ENCODE peak calls at places on chromosomes 16 and 17, in five cellular contexts. One of them, this sample, is unnamed.

GRCh38 chr17:9818760-9819159 is 3.1 kb downstream of the GSG1L2 start:
- DNase-seq in EH: no peak
- DNase-seq in mucosa of descending colon: no peak
- DNase-seq in left ventricle myocardium superior: no peak
- DNase-seq in NB4: no peak
- DNase-seq in this sample: no peak

GRCh38 chr17:17515921-17516295 is 19.7 kb upstream of the RASD1 start:
- DNase-seq in EH: peak
- DNase-seq in mucosa of descending colon: no peak
- DNase-seq in left ventricle myocardium superior: no peak
- DNase-seq in NB4: peak
- DNase-seq in this sample: no peak

GRCh38 chr17:29615492-29616299 is 7.0 kb downstream of the CORO6 start:
- DNase-seq in EH: peak
- DNase-seq in mucosa of descending colon: peak
- DNase-seq in left ventricle myocardium superior: peak
- DNase-seq in NB4: peak
- DNase-seq in this sample: peak

GRCh38 chr17:15479697-15480096 is 12.3 kb upstream of the CDRT4 start:
- DNase-seq in EH: peak
- DNase-seq in mucosa of descending colon: no peak
- DNase-seq in left ventricle myocardium superior: no peak
- DNase-seq in NB4: no peak
- DNase-seq in this sample: no peak

GRCh38 chr16:1439058-1439698 is 5.2 kb downstream of the CCDC154 start:
- DNase-seq in EH: no peak
- DNase-seq in mucosa of descending colon: no peak
- DNase-seq in left ventricle myocardium superior: no peak
- DNase-seq in NB4: no peak
- DNase-seq in this sample: no peak

GRCh38 chr17:8322078-8322477 is 12.0 kb downstream of the ARHGEF15 start:
- DNase-seq in EH: no peak
- DNase-seq in mucosa of descending colon: no peak
- DNase-seq in left ventricle myocardium superior: no peak
- DNase-seq in NB4: no peak
- DNase-seq in this sample: no peak

GRCh38 chr17:62974788-62975586 is 9.0 kb downstream of the TANC2 start:
- DNase-seq in EH: peak
- DNase-seq in mucosa of descending colon: no peak
- DNase-seq in left ventricle myocardium superior: no peak
- DNase-seq in NB4: no peak
- DNase-seq in this sample: no peak

GRCh38 chr16:79703066-79703465 is 102.5 kb upstream of the MAF start:
- DNase-seq in EH: peak
- DNase-seq in mucosa of descending colon: no peak
- DNase-seq in left ventricle myocardium superior: no peak
- DNase-seq in NB4: no peak
- DNase-seq in this sample: no peak

GRCh38 chr17:19260958-19261357 is 23.8 kb downstream of the EPN2 start:
- DNase-seq in EH: no peak
- DNase-seq in mucosa of descending colon: no peak
- DNase-seq in left ventricle myocardium superior: peak
- DNase-seq in NB4: peak
- DNase-seq in this sample: no peak

GRCh38 chr16:85750827-85751641 is at the start of gene C16orf74:
- DNase-seq in EH: peak
- DNase-seq in mucosa of descending colon: peak
- DNase-seq in left ventricle myocardium superior: peak
- DNase-seq in NB4: peak
- DNase-seq in this sample: peak

GRCh38 chr16:85029413-85029794 is 1.8 kb downstream of the KIAA0513 start:
- DNase-seq in EH: peak
- DNase-seq in mucosa of descending colon: no peak
- DNase-seq in left ventricle myocardium superior: no peak
- DNase-seq in NB4: peak
- DNase-seq in this sample: no peak

GRCh38 chr17:45288825-45289224 is 26.9 kb upstream of the SPATA32 start:
- DNase-seq in EH: no peak
- DNase-seq in mucosa of descending colon: no peak
- DNase-seq in left ventricle myocardium superior: peak
- DNase-seq in NB4: no peak
- DNase-seq in this sample: no peak

GRCh38 chr17:53032861-53033271 is 789.9 kb upstream of the KIF2B start:
- DNase-seq in EH: no peak
- DNase-seq in mucosa of descending colon: no peak
- DNase-seq in left ventricle myocardium superior: no peak
- DNase-seq in NB4: peak
- DNase-seq in this sample: peak

GRCh38 chr17:80820331-80820730 is 171.3 kb upstream of the CHMP6 start:
- DNase-seq in EH: no peak
- DNase-seq in mucosa of descending colon: no peak
- DNase-seq in left ventricle myocardium superior: no peak
- DNase-seq in NB4: no peak
- DNase-seq in this sample: no peak

GRCh38 chr17:49576121-49576905 is 642 bp downstream of the NXPH3 start:
- DNase-seq in EH: peak
- DNase-seq in mucosa of descending colon: no peak
- DNase-seq in left ventricle myocardium superior: peak
- DNase-seq in NB4: no peak
- DNase-seq in this sample: peak

GRCh38 chr17:38861399-38861843 is 7.9 kb upstream of the RPL23 start:
- DNase-seq in EH: no peak
- DNase-seq in mucosa of descending colon: no peak
- DNase-seq in left ventricle myocardium superior: no peak
- DNase-seq in NB4: peak
- DNase-seq in this sample: peak

GRCh38 chr16:31474173-31474714 is 2.3 kb downstream of the TGFB1I1 start:
- DNase-seq in EH: peak
- DNase-seq in mucosa of descending colon: no peak
- DNase-seq in left ventricle myocardium superior: no peak
- DNase-seq in NB4: peak
- DNase-seq in this sample: no peak

GRCh38 chr17:81582341-81582740 is 30.2 kb upstream of the FAAP100 start:
- DNase-seq in EH: peak
- DNase-seq in mucosa of descending colon: no peak
- DNase-seq in left ventricle myocardium superior: no peak
- DNase-seq in NB4: no peak
- DNase-seq in this sample: no peak

GRCh38 chr17:40121191-40121885 is 433 bp upstream of the MSL1 start:
- DNase-seq in EH: peak
- DNase-seq in mucosa of descending colon: peak
- DNase-seq in left ventricle myocardium superior: peak
- DNase-seq in NB4: no peak
- DNase-seq in this sample: no peak

GRCh38 chr17:55283256-55283965 is 18.7 kb downstream of the HLF start:
- DNase-seq in EH: no peak
- DNase-seq in mucosa of descending colon: no peak
- DNase-seq in left ventricle myocardium superior: no peak
- DNase-seq in NB4: no peak
- DNase-seq in this sample: no peak

GRCh38 chr16:80803341-80804060 is 897 bp downstream of the CDYL2 start:
- DNase-seq in EH: peak
- DNase-seq in mucosa of descending colon: peak
- DNase-seq in left ventricle myocardium superior: peak
- DNase-seq in NB4: peak
- DNase-seq in this sample: peak

GRCh38 chr17:74987909-74988711 is 678 bp downstream of the CDR2L start:
- DNase-seq in EH: peak
- DNase-seq in mucosa of descending colon: peak
- DNase-seq in left ventricle myocardium superior: peak
- DNase-seq in NB4: peak
- DNase-seq in this sample: peak

GRCh38 chr16:1314399-1315068 is 5.1 kb downstream of the UBE2I start:
- DNase-seq in EH: no peak
- DNase-seq in mucosa of descending colon: peak
- DNase-seq in left ventricle myocardium superior: no peak
- DNase-seq in NB4: no peak
- DNase-seq in this sample: no peak

GRCh38 chr16:53789159-53789558 is 85.2 kb downstream of the FTO start:
- DNase-seq in EH: peak
- DNase-seq in mucosa of descending colon: no peak
- DNase-seq in left ventricle myocardium superior: no peak
- DNase-seq in NB4: no peak
- DNase-seq in this sample: no peak

GRCh38 chr17:83058478-83059167 is 20.8 kb upstream of the METRNL start:
- DNase-seq in EH: no peak
- DNase-seq in mucosa of descending colon: peak
- DNase-seq in left ventricle myocardium superior: peak
- DNase-seq in NB4: no peak
- DNase-seq in this sample: no peak

GRCh38 chr17:33324741-33325140 is 31.6 kb upstream of the ASIC2 start:
- DNase-seq in EH: no peak
- DNase-seq in mucosa of descending colon: no peak
- DNase-seq in left ventricle myocardium superior: no peak
- DNase-seq in NB4: no peak
- DNase-seq in this sample: no peak

GRCh38 chr16:47643610-47644009 is 182.5 kb downstream of the PHKB start:
- DNase-seq in EH: peak
- DNase-seq in mucosa of descending colon: no peak
- DNase-seq in left ventricle myocardium superior: no peak
- DNase-seq in NB4: no peak
- DNase-seq in this sample: no peak

GRCh38 chr17:82696259-82696658 is 2.2 kb downstream of the RAB40B start:
- DNase-seq in EH: no peak
- DNase-seq in mucosa of descending colon: peak
- DNase-seq in left ventricle myocardium superior: no peak
- DNase-seq in NB4: no peak
- DNase-seq in this sample: no peak

GRCh38 chr16:66522816-66523590 is 26.9 kb downstream of the TK2 start:
- DNase-seq in EH: no peak
- DNase-seq in mucosa of descending colon: no peak
- DNase-seq in left ventricle myocardium superior: no peak
- DNase-seq in NB4: no peak
- DNase-seq in this sample: no peak

GRCh38 chr16:57736419-57737281 is 1.1 kb downstream of the KATNB1 start:
- DNase-seq in EH: peak
- DNase-seq in mucosa of descending colon: peak
- DNase-seq in left ventricle myocardium superior: no peak
- DNase-seq in NB4: no peak
- DNase-seq in this sample: peak

GRCh38 chr16:4689091-4689671 is 4.2 kb upstream of the NUDT16L1 start:
- DNase-seq in EH: no peak
- DNase-seq in mucosa of descending colon: no peak
- DNase-seq in left ventricle myocardium superior: no peak
- DNase-seq in NB4: peak
- DNase-seq in this sample: no peak

GRCh38 chr17:81924557-81925532 is 2.7 kb downstream of the MAFG start:
- DNase-seq in EH: no peak
- DNase-seq in mucosa of descending colon: no peak
- DNase-seq in left ventricle myocardium superior: no peak
- DNase-seq in NB4: peak
- DNase-seq in this sample: no peak

GRCh38 chr16:28210264-28210663 is 1.5 kb downstream of the XPO6 start:
- DNase-seq in EH: no peak
- DNase-seq in mucosa of descending colon: no peak
- DNase-seq in left ventricle myocardium superior: no peak
- DNase-seq in NB4: no peak
- DNase-seq in this sample: no peak

GRCh38 chr16:9136596-9136995 is 45.2 kb downstream of the HAPSTR1 start:
- DNase-seq in EH: no peak
- DNase-seq in mucosa of descending colon: no peak
- DNase-seq in left ventricle myocardium superior: no peak
- DNase-seq in NB4: no peak
- DNase-seq in this sample: no peak

GRCh38 chr16:14529010-14529669 is 100.9 kb downstream of the PARN start:
- DNase-seq in EH: peak
- DNase-seq in mucosa of descending colon: peak
- DNase-seq in left ventricle myocardium superior: peak
- DNase-seq in NB4: peak
- DNase-seq in this sample: peak